ENCODE peak calls at places on chromosomes 12 and 14, in five cellular contexts. E is GM23338; R is CD8-positive, alpha-beta T cell; T is Peyer's patch; V is A549. L is an unnamed sample.

GRCh38 chr14:71752111-71752738 is 180.0 kb upstream of the RGS6 start:
- DNase-seq in E (no peak), R (no peak), T (no peak), V (no peak), L (no peak)

GRCh38 chr12:52147367-52147972 is 44.3 kb downstream of the KRT80 start:
- DNase-seq in E (no peak), R (no peak), T (peak; percentile 97), V (peak; percentile 100), L (no peak)

GRCh38 chr12:122834921-122835692 is at the start of gene HIP1R:
- DNase-seq in E (peak; percentile 59), R (peak; percentile 45), T (peak; percentile 84), V (peak; percentile 49), L (peak; percentile 63)

GRCh38 chr14:80644826-80645225 is 296.7 kb downstream of the CEP128 start:
- DNase-seq in E (no peak), R (no peak), T (no peak), V (no peak), L (no peak)

GRCh38 chr12:13106666-13107065 is 3.2 kb upstream of the GSG1 start:
- DNase-seq in E (no peak), R (no peak), T (no peak), V (no peak), L (no peak)

GRCh38 chr12:12983420-12984035 is 16.5 kb downstream of the HEBP1 start:
- DNase-seq in E (peak; percentile 55), R (no peak), T (no peak), V (peak; percentile 73), L (peak; percentile 15)

GRCh38 chr12:122021822-122022392 is at the start of gene BCL7A:
- DNase-seq in E (peak; percentile 62), R (peak; percentile 43), T (peak; percentile 78), V (peak; percentile 85), L (peak; percentile 66)

GRCh38 chr12:111089616-111090015 is 169.2 kb upstream of the MYL2 start:
- DNase-seq in E (no peak), R (no peak), T (no peak), V (no peak), L (no peak)

GRCh38 chr14:61925043-61925442 is 162.8 kb downstream of the SNAPC1 start:
- DNase-seq in E (peak; percentile 74), R (no peak), T (no peak), V (peak; percentile 22), L (no peak)

GRCh38 chr14:55752580-55753365 is 172.8 kb downstream of the KTN1 start:
- DNase-seq in E (peak; percentile 75), R (no peak), T (no peak), V (peak; percentile 85), L (no peak)

GRCh38 chr14:65991124-65991523 is 495.0 kb upstream of the CCDC196 start:
- DNase-seq in E (no peak), R (no peak), T (no peak), V (no peak), L (no peak)

GRCh38 chr14:39665084-39665483 is 232.9 kb upstream of the FBXO33 start:
- DNase-seq in E (no peak), R (no peak), T (no peak), V (no peak), L (no peak)

GRCh38 chr14:86961106-86961716 is 1031.8 kb downstream of the GALC start:
- DNase-seq in E (peak; percentile 71), R (no peak), T (no peak), V (peak; percentile 18), L (no peak)

GRCh38 chr12:12281134-12281533 is 14.3 kb upstream of the LRP6 start:
- DNase-seq in E (no peak), R (no peak), T (no peak), V (no peak), L (no peak)

GRCh38 chr12:60205500-60205899 is 609.7 kb downstream of the SLC16A7 start:
- DNase-seq in E (peak; percentile 30), R (no peak), T (no peak), V (peak; percentile 46), L (no peak)

GRCh38 chr12:52799498-52800211 is 3.7 kb upstream of the KRT3 start:
- DNase-seq in E (no peak), R (no peak), T (no peak), V (no peak), L (no peak)

GRCh38 chr12:8052679-8053078 is 13.5 kb downstream of the C3AR1 start:
- DNase-seq in E (no peak), R (no peak), T (no peak), V (no peak), L (no peak)

GRCh38 chr12:51071663-51072062 is 11.7 kb downstream of the CSRNP2 start:
- DNase-seq in E (no peak), R (no peak), T (no peak), V (no peak), L (no peak)

GRCh38 chr12:98514984-98515367 is 414 bp upstream of the TMPO start:
- DNase-seq in E (no peak), R (no peak), T (no peak), V (no peak), L (no peak)

GRCh38 chr12:105706321-105706972 is 376.0 kb downstream of the C12orf75 start:
- DNase-seq in E (peak; percentile 13), R (no peak), T (no peak), V (no peak), L (no peak)

GRCh38 chr14:56004807-56005579 is 113.2 kb upstream of the PELI2 start:
- DNase-seq in E (peak; percentile 65), R (peak; percentile 3), T (peak; percentile 68), V (peak; percentile 69), L (peak; percentile 64)

GRCh38 chr14:53358166-53358565 is 205.0 kb upstream of the DDHD1 start:
- DNase-seq in E (no peak), R (no peak), T (no peak), V (no peak), L (no peak)

GRCh38 chr12:97745406-97746101 is 282.9 kb downstream of the RMST start:
- DNase-seq in E (no peak), R (no peak), T (no peak), V (no peak), L (no peak)

GRCh38 chr12:74801625-74802024 is 264.0 kb downstream of the ATXN7L3B start:
- DNase-seq in E (no peak), R (no peak), T (no peak), V (no peak), L (no peak)

GRCh38 chr14:35292770-35293561 is 784 bp downstream of the PSMA6 start:
- DNase-seq in E (no peak), R (no peak), T (no peak), V (no peak), L (no peak)

GRCh38 chr12:41795066-41795465 is 349.6 kb downstream of the GXYLT1 start:
- DNase-seq in E (no peak), R (no peak), T (no peak), V (no peak), L (no peak)

GRCh38 chr14:42992930-42993329 is 1386.3 kb downstream of the LRFN5 start:
- DNase-seq in E (no peak), R (no peak), T (no peak), V (no peak), L (no peak)

GRCh38 chr12:57332646-57333312 is 81.8 kb upstream of the STAC3 start:
- DNase-seq in E (no peak), R (no peak), T (no peak), V (no peak), L (no peak)
- H3K27ac ChIP-seq in E (peak overlapping the region; percentile 29), R (no peak overlapping the region), T (no peak overlapping the region), V (no peak overlapping the region), L (no peak overlapping the region)

DNA sequence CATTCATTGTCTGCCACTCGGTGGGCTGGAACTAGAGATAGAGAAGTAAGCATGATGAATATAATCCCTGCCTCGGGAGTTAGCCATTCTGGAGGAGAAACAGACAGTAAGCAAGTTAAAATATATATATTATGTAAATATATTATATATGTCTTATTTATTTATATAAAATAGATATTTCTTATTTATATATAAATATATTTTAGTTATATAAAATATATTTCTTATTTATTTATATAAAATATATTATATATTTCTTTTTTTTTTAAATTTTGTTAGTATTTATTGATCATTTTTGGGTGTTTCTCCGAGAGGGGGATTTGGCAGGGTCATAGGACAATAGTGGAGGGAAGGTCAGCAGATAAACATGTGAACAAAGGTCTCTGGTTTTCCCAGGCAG is 78.1 kb upstream of the TBX5 start:
- DNase-seq in E (no peak), R (no peak), T (no peak), V (no peak), L (no peak)
- H3K4me1 ChIP-seq in E (peaks cover 16% of the 10 kb centered on the region), R (peaks cover 14% of the 10 kb centered on the region), T (no peaks in the 10 kb centered on the region), V (peaks cover 6% of the 10 kb centered on the region), L (peaks cover 7% of the 10 kb centered on the region)

GRCh38 chr12:108597559-108598471 is at the start of gene TMEM119:
- DNase-seq in E (no peak), R (no peak), T (no peak), V (no peak), L (no peak)
- H3K4me3 ChIP-seq in E (no peak within 1 kb of the TSS), R (no peak within 1 kb of the TSS), T (peak within 1 kb of the TSS; percentile 40), V (no peak within 1 kb of the TSS), L (no peak within 1 kb of the TSS)

GRCh38 chr14:32932921-32933622 is 5.6 kb upstream of the NPAS3 start:
- DNase-seq in E (peak; percentile 85), R (no peak), T (no peak), V (no peak), L (no peak)

GRCh38 chr14:32933623-32933942 is 5.1 kb upstream of the NPAS3 start:
- DNase-seq in E (peak; percentile 74), R (no peak), T (no peak), V (no peak), L (no peak)

GRCh38 chr14:32933943-32934890 is 4.5 kb upstream of the NPAS3 start:
- DNase-seq in E (peak; percentile 53), R (no peak), T (no peak), V (no peak), L (no peak)

GRCh38 chr14:32932302-32932920 is 6.3 kb upstream of the NPAS3 start:
- DNase-seq in E (peak; percentile 38), R (no peak), T (no peak), V (no peak), L (no peak)

DNA sequence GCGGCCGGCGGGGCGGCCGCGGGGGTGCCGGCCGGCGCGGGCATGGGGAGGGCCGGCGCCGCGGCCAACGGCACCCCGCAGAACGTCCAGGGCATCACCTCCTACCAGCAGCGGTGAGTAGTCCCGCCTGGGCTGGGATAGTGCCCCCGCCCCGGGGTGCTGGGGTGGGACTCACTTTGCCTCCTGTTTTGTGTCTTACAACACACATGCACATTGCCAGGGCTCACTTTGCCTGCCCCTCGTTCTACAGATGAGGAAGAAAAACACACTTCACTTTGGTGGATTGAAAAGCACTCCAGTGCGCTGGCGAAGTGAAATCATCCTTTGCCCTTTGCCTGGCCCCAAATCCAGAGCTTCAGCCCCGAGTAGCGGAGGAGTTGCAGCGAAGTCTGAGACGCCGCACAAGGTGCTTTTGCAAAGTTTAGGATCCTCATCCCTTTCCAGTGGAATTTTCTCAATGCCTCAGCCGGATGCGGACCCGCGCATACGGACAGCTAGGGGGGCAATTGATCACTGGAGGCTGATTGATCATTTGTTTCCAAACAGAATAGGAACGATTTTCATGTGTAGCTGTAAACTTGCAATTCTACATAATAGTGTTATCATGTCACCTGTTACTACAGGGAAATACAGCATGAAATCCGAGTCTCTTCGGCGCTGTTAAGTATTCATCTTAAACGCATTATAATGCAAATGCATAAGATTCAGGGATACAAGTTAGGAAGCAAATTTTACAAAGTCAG is 3.6 kb upstream of the NPAS3 start:
- DNase-seq in E (peak; percentile 53), R (no peak), T (no peak), V (no peak), L (no peak)
- H3K27ac ChIP-seq in E (no peak overlapping the region), R (no peak overlapping the region), T (no peak overlapping the region), V (no peak overlapping the region), L (no peak overlapping the region)

DNA sequence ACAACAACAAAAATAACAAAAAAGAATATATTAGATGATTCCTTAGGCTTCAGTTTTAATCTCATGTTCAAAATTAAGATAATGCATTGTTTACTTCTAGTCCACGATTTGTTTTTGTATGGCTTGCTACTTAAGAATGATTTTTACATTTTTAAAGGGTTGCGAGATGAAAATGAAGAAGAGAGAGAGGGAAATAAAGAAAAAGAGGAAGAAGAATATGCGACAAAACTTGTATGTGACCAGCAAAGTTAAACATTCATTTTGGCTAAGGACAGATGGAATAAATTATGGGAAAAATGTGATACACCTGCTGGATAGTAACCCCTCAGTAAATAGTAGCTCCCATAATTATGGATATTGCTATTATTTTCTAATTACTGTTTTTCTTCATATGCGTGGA is 1.2 kb upstream of the GIT2 start:
- DNase-seq in E (no peak), R (no peak), T (no peak), V (no peak), L (no peak)
- H3K4me1 ChIP-seq in E (peaks cover 25% of the 10 kb centered on the region), R (peaks cover 43% of the 10 kb centered on the region), T (no peaks in the 10 kb centered on the region), V (peaks cover 30% of the 10 kb centered on the region), L (peaks cover 31% of the 10 kb centered on the region)

L was measured in naive thymus-derived CD4-positive, alpha-beta T cell.